ENCODE peak calls at places on chromosomes 1 and 21, in four cellular contexts. Q is BJ, N is heart right ventricle, A is neural progenitor cell. F is an unnamed sample.

GRCh38 chr1:213244664-213245091 is 193.6 kb downstream of the RPS6KC1 start:
- DNase-seq in Q (peak; percentile 4), N (no peak), A (peak; percentile 68), F (peak; percentile 33)

GRCh38 chr1:151820940-151821339 is 10.7 kb downstream of the RORC start:
- DNase-seq in Q (no peak), N (peak; percentile 37), A (no peak), F (no peak)

GRCh38 chr21:17709266-17709611 is 96.5 kb upstream of the BTG3 start:
- DNase-seq in Q (no peak), N (no peak), A (no peak), F (no peak)

GRCh38 chr1:225926551-225927113 is 2.6 kb upstream of the PYCR2 start:
- DNase-seq in Q (no peak), N (no peak), A (no peak), F (no peak)

GRCh38 chr1:214102907-214103306 is 115.1 kb downstream of the PROX1 start:
- DNase-seq in Q (peak; percentile 24), N (no peak), A (peak; percentile 21), F (peak; percentile 7)

GRCh38 chr1:224333309-224333926 is 3.4 kb upstream of the NVL start:
- DNase-seq in Q (peak; percentile 18), N (no peak), A (peak; percentile 66), F (no peak)

GRCh38 chr1:45755697-45756096 is 5.2 kb upstream of the IPP start:
- DNase-seq in Q (no peak), N (no peak), A (no peak), F (no peak)

GRCh38 chr1:29408831-29409605 is 172.7 kb downstream of the PTPRU start:
- DNase-seq in Q (no peak), N (no peak), A (no peak), F (no peak)

GRCh38 chr1:28518745-28519341 is 13.0 kb downstream of the RCC1 start:
- DNase-seq in Q (no peak), N (no peak), A (no peak), F (no peak)

GRCh38 chr1:245458761-245459174 is 304.0 kb downstream of the KIF26B start:
- DNase-seq in Q (peak; percentile 51), N (no peak), A (no peak), F (peak; percentile 53)

GRCh38 chr1:45824607-45825006 is 21.2 kb downstream of the MAST2 start:
- DNase-seq in Q (no peak), N (no peak), A (no peak), F (no peak)

GRCh38 chr21:33761104-33762036 is 119.1 kb downstream of the ITSN1 start:
- DNase-seq in Q (peak; percentile 98), N (no peak), A (no peak), F (peak; percentile 96)
- H3K4me3 ChIP-seq in Q (peak overlapping the region; percentile 13), N (peak overlapping the region; percentile 0), A (no peak overlapping the region), F (no peak overlapping the region)

GRCh38 chr1:229782469-229782868 is 156.4 kb downstream of the URB2 start:
- DNase-seq in Q (no peak), N (no peak), A (no peak), F (no peak)

GRCh38 chr1:229784834-229785233 is 158.8 kb downstream of the URB2 start:
- DNase-seq in Q (no peak), N (no peak), A (no peak), F (no peak)

GRCh38 chr1:229786974-229787610 is 161.0 kb downstream of the URB2 start:
- DNase-seq in Q (no peak), N (no peak), A (no peak), F (no peak)

GRCh38 chr1:229781453-229781852 is 155.4 kb downstream of the URB2 start:
- DNase-seq in Q (no peak), N (peak; percentile 10), A (no peak), F (no peak)
- TF ChIP-seq CTCF in Q (no peak), N (no peak), A (no peak), F (no peak)

DNA sequence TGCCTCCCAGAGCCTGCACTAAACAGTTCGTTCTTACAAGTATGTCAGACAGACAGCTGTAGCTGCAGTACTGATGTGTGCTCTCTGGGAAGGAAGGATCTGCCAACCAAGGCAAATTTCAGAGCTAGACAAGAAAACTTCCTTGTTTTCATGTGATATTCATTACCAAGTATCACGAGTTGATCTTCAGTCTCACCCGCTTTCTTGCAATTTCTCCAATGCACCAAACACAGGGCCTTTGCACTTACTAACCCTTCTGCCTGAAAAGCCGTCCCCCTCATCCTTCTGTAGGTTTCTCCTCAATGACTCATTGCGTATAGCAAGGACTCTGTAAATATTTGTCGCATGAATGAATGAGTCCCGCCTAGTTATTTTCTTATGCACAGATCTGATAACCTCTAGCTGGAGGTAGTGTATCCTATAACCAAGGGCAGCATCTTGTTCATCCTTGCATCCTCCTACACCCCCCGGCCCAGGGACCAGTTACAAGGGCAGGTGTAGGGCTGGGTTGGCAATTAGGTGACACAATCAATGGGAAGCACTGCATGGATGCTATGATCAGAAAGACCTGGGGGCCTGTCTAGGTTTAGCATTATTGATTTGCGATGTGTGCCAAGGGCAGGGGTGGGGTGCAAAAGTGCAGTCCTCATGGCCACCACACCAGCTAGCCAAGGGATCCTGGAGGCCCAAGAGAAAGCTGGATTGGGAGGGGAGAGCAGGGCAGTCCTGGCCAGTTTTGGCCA is 51.3 kb upstream of the GPR157 start:
- DNase-seq in Q (no peak), N (no peak), A (no peak), F (no peak)
- H3K4me3 ChIP-seq in Q (peak overlapping the region; percentile 89), N (peak overlapping the region; percentile 65), A (peak overlapping the region; percentile 65), F (peak overlapping the region; percentile 60)

GRCh38 chr1:8733463-8733862 is 84.0 kb downstream of the RERE start:
- DNase-seq in Q (no peak), N (no peak), A (no peak), F (no peak)

GRCh38 chr1:8736927-8737326 is 80.5 kb downstream of the RERE start:
- DNase-seq in Q (no peak), N (no peak), A (no peak), F (no peak)

GRCh38 chr1:8742022-8742924 is 75.2 kb downstream of the RERE start:
- DNase-seq in Q (no peak), N (no peak), A (no peak), F (no peak)

GRCh38 chr1:8740034-8740449 is 77.4 kb downstream of the RERE start:
- DNase-seq in Q (peak; percentile 19), N (no peak), A (no peak), F (no peak)

GRCh38 chr1:8739377-8739776 is 78.1 kb downstream of the RERE start:
- DNase-seq in Q (no peak), N (no peak), A (no peak), F (no peak)
- TF ChIP-seq CTCF in Q (no peak), N (no peak), A (peak; percentile 9), F (no peak)

GRCh38 chr1:228099331-228099732 is 3.8 kb downstream of the C1orf35 start:
- DNase-seq in Q (no peak), N (no peak), A (no peak), F (no peak)

GRCh38 chr1:228102791-228103620 is at the start of gene C1orf35:
- DNase-seq in Q (peak; percentile 39), N (peak; percentile 95), A (peak; percentile 98), F (peak; percentile 32)

GRCh38 chr1:228101614-228101993 is 1.5 kb downstream of the C1orf35 start:
- DNase-seq in Q (no peak), N (no peak), A (no peak), F (no peak)

GRCh38 chr1:228101994-228102790 is 933 bp downstream of the C1orf35 start:
- DNase-seq in Q (no peak), N (no peak), A (peak; percentile 71), F (no peak)

GRCh38 chr1:228100822-228101613 is 2.1 kb downstream of the C1orf35 start:
- DNase-seq in Q (no peak), N (no peak), A (no peak), F (no peak)
- H3K4me3 ChIP-seq in Q (peak overlapping the region; percentile 97), N (no peak overlapping the region), A (no peak overlapping the region), F (no peak overlapping the region)

DNA sequence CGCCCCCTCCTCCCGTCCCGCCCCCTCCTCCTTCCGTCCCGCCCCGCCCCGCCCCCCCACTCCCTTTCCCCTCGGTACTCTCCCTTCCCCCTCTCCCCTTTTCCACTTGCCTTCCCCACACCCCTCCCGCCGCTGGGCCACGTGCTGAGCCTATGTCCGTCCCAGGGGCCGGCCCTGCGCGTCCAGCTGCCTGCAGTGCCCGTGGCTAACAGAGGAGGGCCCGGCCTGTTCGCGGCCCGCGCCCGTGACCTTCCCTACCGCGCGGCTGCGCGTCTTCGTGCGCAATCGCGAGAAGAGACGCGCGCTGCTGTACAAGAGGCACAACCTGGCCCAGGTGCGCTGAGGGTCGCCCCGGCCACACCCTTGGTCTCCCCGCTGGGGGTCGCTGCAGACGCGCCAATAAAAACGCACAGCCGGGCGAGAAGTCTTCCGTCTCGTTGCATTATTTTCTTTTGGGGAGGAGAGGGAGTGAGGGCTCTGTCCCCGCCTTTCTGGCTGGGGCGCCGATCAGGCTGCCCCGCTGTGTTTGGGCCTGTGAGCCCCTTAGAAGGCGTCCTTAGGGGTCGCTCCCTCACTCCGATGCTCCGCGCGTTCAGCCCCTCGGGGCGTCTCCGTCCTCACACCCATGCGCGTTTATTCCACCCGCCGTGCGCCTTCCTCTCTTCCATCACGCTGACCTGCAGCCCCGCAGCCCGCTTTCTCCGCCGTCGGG is 28.0 kb downstream of the TRIM11 start:
- DNase-seq in Q (no peak), N (peak; percentile 76), A (peak; percentile 83), F (peak; percentile 7)
- TF ChIP-seq CTCF in Q (peak; percentile 69), N (peak; percentile 63), A (peak; percentile 78), F (peak; percentile 54)

GRCh38 chr1:246687002-246687401 is 37.2 kb upstream of the SCCPDH start:
- DNase-seq in Q (no peak), N (no peak), A (peak; percentile 64), F (no peak)

GRCh38 chr1:246695136-246695535 is 29.1 kb upstream of the SCCPDH start:
- DNase-seq in Q (no peak), N (no peak), A (no peak), F (no peak)

GRCh38 chr1:246690100-246690499 is 34.1 kb upstream of the SCCPDH start:
- DNase-seq in Q (no peak), N (no peak), A (no peak), F (no peak)

GRCh38 chr1:246691622-246692495 is 32.4 kb upstream of the SCCPDH start:
- DNase-seq in Q (no peak), N (no peak), A (peak; percentile 14), F (no peak)

GRCh38 chr1:246689409-246689997 is 34.7 kb upstream of the SCCPDH start:
- DNase-seq in Q (no peak), N (peak; percentile 54), A (peak; percentile 82), F (peak; percentile 40)
- H3K4me3 ChIP-seq in Q (peak overlapping the region; percentile 38), N (peak overlapping the region; percentile 52), A (peak overlapping the region; percentile 12), F (peak overlapping the region; percentile 42)

GRCh38 chr21:38696617-38697016 is 109.1 kb upstream of the ETS2 start:
- DNase-seq in Q (no peak), N (no peak), A (no peak), F (no peak)
- TF ChIP-seq CTCF in Q (no peak), N (no peak), A (no peak), F (no peak)